ENCODE peak calls at places on chromosomes 13 and 19, in four cellular contexts. H is Panc1, I is omental fat pad, L is lower leg skin. Q is an unnamed sample.

GRCh38 chr13:19601749-19602725 is 31.4 kb upstream of the MPHOSPH8 start:
- DNase-seq in H (no peak), L (no peak), I (no peak), Q (no peak)

GRCh38 chr13:78736142-78736541 is 77.2 kb upstream of the OBI1 start:
- DNase-seq in L (no peak), I (no peak), H (no peak), Q (no peak)

GRCh38 chr13:91946498-91947070 is 548.2 kb downstream of the GPC5 start:
- DNase-seq in I (no peak), L (no peak), H (peak; percentile 5), Q (no peak)

GRCh38 chr13:32537580-32538233 is 888 bp downstream of the N4BP2L2 start:
- DNase-seq in L (peak; percentile 28), I (no peak), H (no peak), Q (no peak)

GRCh38 chr19:58196911-58197616 is 14.2 kb downstream of the ZNF274 start:
- DNase-seq in H (no peak), L (no peak), I (no peak), Q (peak; percentile 9)

GRCh38 chr13:40662866-40663265 is 3.6 kb downstream of the FOXO1 start:
- DNase-seq in L (no peak), I (no peak), H (no peak), Q (no peak)

GRCh38 chr13:33401238-33401637 is 115.7 kb upstream of the STARD13 start:
- DNase-seq in H (no peak), I (no peak), L (no peak), Q (no peak)

GRCh38 chr19:29568036-29568788 is 37.9 kb upstream of the POP4 start:
- DNase-seq in H (no peak), L (no peak), I (no peak), Q (no peak)

GRCh38 chr19:31408460-31409124 is 59.4 kb upstream of the TSHZ3 start:
- DNase-seq in I (no peak), H (no peak), L (no peak), Q (peak; percentile 77)

GRCh38 chr19:48123907-48124675 is 13.5 kb upstream of the PLA2G4C start:
- DNase-seq in H (no peak), L (no peak), I (no peak), Q (peak; percentile 35)

GRCh38 chr13:110520431-110521295 is 40.9 kb downstream of the RAB20 start:
- DNase-seq in H (no peak), I (peak; percentile 42), L (peak; percentile 86), Q (no peak)

GRCh38 chr19:48121909-48122371 is 11.3 kb upstream of the PLA2G4C start:
- DNase-seq in L (peak; percentile 40), H (no peak), I (no peak), Q (peak; percentile 40)

GRCh38 chr19:16458391-16459128 is 13.2 kb downstream of the EPS15L1 start:
- DNase-seq in L (no peak), H (no peak), I (no peak), Q (no peak)

GRCh38 chr13:93174260-93174659 is 52.3 kb upstream of the GPC6 start:
- DNase-seq in H (no peak), I (no peak), L (no peak), Q (no peak)

GRCh38 chr13:25575562-25575961 is 203.8 kb downstream of the ATP8A2 start:
- DNase-seq in L (no peak), H (no peak), I (no peak), Q (no peak)

GRCh38 chr13:41847216-41847615 is 113.7 kb downstream of the VWA8 start:
- DNase-seq in L (no peak), H (no peak), I (no peak), Q (no peak)

GRCh38 chr13:41848435-41849255 is 112.3 kb downstream of the VWA8 start:
- DNase-seq in L (no peak), H (no peak), I (no peak), Q (no peak)
- TF ChIP-seq CTCF in L (no peak), H (peak; percentile 34), I (no peak), Q (peak; percentile 53)

GRCh38 chr13:77565635-77566034 is 30.1 kb downstream of the SCEL start:
- DNase-seq in I (no peak), L (no peak), H (peak; percentile 5), Q (peak; percentile 4)
- TF ChIP-seq CTCF in I (no peak), L (no peak), H (peak; percentile 26), Q (peak; percentile 63)

GRCh38 chr19:27962260-27962659 is 1250.7 kb downstream of the UQCRFS1 start:
- DNase-seq in I (no peak), L (no peak), H (no peak), Q (no peak)
- TF ChIP-seq CTCF in I (no peak), L (no peak), H (no peak), Q (no peak)

GRCh38 chr19:18401580-18402112 is 4.2 kb upstream of the LRRC25 start:
- DNase-seq in L (peak; percentile 74), I (no peak), H (no peak), Q (peak; percentile 58)
- TF ChIP-seq CTCF in L (no peak), I (no peak), H (peak; percentile 40), Q (peak; percentile 57)